ENCODE peak calls at places on chromosomes 11 and 22, in five cellular contexts. One of them, this sample, is unnamed.
A peak's percentile ranks its signal among the peaks of the same experiment; 100 is the strongest.

GRCh38 chr11:97325693-97326092 is 935.9 kb downstream of the JRKL start:
- DNase-seq in HFFc6: no peak
- DNase-seq in naive thymus-derived CD4-positive, alpha-beta T cell: no peak
- DNase-seq in activated CD4-positive, alpha-beta T cell treated with anti-CD3 and anti-CD28 coated beads, Interleukin-2, amount 50 U/mL, for 24 hours: no peak
- DNase-seq in amygdala: no peak
- DNase-seq in this sample: no peak

GRCh38 chr22:37037669-37038068 is 13.9 kb upstream of the KCTD17 start:
- DNase-seq in HFFc6: no peak
- DNase-seq in amygdala: no peak
- DNase-seq in activated CD4-positive, alpha-beta T cell treated with anti-CD3 and anti-CD28 coated beads, Interleukin-2, amount 50 U/mL, for 24 hours: no peak
- DNase-seq in naive thymus-derived CD4-positive, alpha-beta T cell: no peak
- DNase-seq in this sample: no peak

GRCh38 chr11:7143908-7144307 is 55.1 kb downstream of the RBMXL2 start:
- DNase-seq in amygdala: no peak
- DNase-seq in HFFc6: peak; percentile 1
- DNase-seq in naive thymus-derived CD4-positive, alpha-beta T cell: no peak
- DNase-seq in activated CD4-positive, alpha-beta T cell treated with anti-CD3 and anti-CD28 coated beads, Interleukin-2, amount 50 U/mL, for 24 hours: no peak
- DNase-seq in this sample: no peak

GRCh38 chr11:77147668-77148321 is 19.7 kb downstream of the MYO7A start:
- DNase-seq in HFFc6: no peak
- DNase-seq in amygdala: no peak
- DNase-seq in naive thymus-derived CD4-positive, alpha-beta T cell: no peak
- DNase-seq in activated CD4-positive, alpha-beta T cell treated with anti-CD3 and anti-CD28 coated beads, Interleukin-2, amount 50 U/mL, for 24 hours: no peak
- DNase-seq in this sample: no peak

GRCh38 chr11:65468874-65469333 is 29.9 kb upstream of the MALAT1 start:
- DNase-seq in naive thymus-derived CD4-positive, alpha-beta T cell: peak; percentile 57
- DNase-seq in amygdala: no peak
- DNase-seq in activated CD4-positive, alpha-beta T cell treated with anti-CD3 and anti-CD28 coated beads, Interleukin-2, amount 50 U/mL, for 24 hours: no peak
- DNase-seq in HFFc6: no peak
- DNase-seq in this sample: no peak

GRCh38 chr11:92511522-92512203 is 287.0 kb downstream of the FAT3 start:
- DNase-seq in amygdala: no peak
- DNase-seq in naive thymus-derived CD4-positive, alpha-beta T cell: no peak
- DNase-seq in activated CD4-positive, alpha-beta T cell treated with anti-CD3 and anti-CD28 coated beads, Interleukin-2, amount 50 U/mL, for 24 hours: no peak
- DNase-seq in HFFc6: no peak
- DNase-seq in this sample: no peak

GRCh38 chr22:48888466-48889208 is 939.0 kb downstream of the BRD1 start:
- DNase-seq in activated CD4-positive, alpha-beta T cell treated with anti-CD3 and anti-CD28 coated beads, Interleukin-2, amount 50 U/mL, for 24 hours: no peak
- DNase-seq in HFFc6: no peak
- DNase-seq in amygdala: no peak
- DNase-seq in naive thymus-derived CD4-positive, alpha-beta T cell: no peak
- DNase-seq in this sample: no peak

GRCh38 chr11:8363924-8364323 is 100.2 kb upstream of the LMO1 start:
- DNase-seq in amygdala: no peak
- DNase-seq in activated CD4-positive, alpha-beta T cell treated with anti-CD3 and anti-CD28 coated beads, Interleukin-2, amount 50 U/mL, for 24 hours: no peak
- DNase-seq in HFFc6: no peak
- DNase-seq in naive thymus-derived CD4-positive, alpha-beta T cell: no peak
- DNase-seq in this sample: no peak

GRCh38 chr22:32854351-32854804 is 52.9 kb downstream of the TIMP3 start:
- DNase-seq in amygdala: peak; percentile 55
- DNase-seq in activated CD4-positive, alpha-beta T cell treated with anti-CD3 and anti-CD28 coated beads, Interleukin-2, amount 50 U/mL, for 24 hours: no peak
- DNase-seq in HFFc6: no peak
- DNase-seq in naive thymus-derived CD4-positive, alpha-beta T cell: no peak
- DNase-seq in this sample: no peak

GRCh38 chr11:68340003-68340767 is 27.8 kb downstream of the LRP5 start:
- DNase-seq in activated CD4-positive, alpha-beta T cell treated with anti-CD3 and anti-CD28 coated beads, Interleukin-2, amount 50 U/mL, for 24 hours: no peak
- DNase-seq in amygdala: no peak
- DNase-seq in naive thymus-derived CD4-positive, alpha-beta T cell: no peak
- DNase-seq in HFFc6: no peak
- DNase-seq in this sample: no peak

GRCh38 chr11:122159173-122159701 is 43.2 kb upstream of the BLID start:
- DNase-seq in HFFc6: peak; percentile 40
- DNase-seq in naive thymus-derived CD4-positive, alpha-beta T cell: no peak
- DNase-seq in amygdala: peak; percentile 48
- DNase-seq in activated CD4-positive, alpha-beta T cell treated with anti-CD3 and anti-CD28 coated beads, Interleukin-2, amount 50 U/mL, for 24 hours: no peak
- DNase-seq in this sample: no peak

GRCh38 chr22:17077255-17077654 is 7.5 kb upstream of the IL17RA start:
- DNase-seq in HFFc6: peak; percentile 80
- DNase-seq in activated CD4-positive, alpha-beta T cell treated with anti-CD3 and anti-CD28 coated beads, Interleukin-2, amount 50 U/mL, for 24 hours: no peak
- DNase-seq in amygdala: no peak
- DNase-seq in naive thymus-derived CD4-positive, alpha-beta T cell: no peak
- DNase-seq in this sample: no peak

GRCh38 chr11:35061516-35062440 is 77.2 kb upstream of the CD44 start:
- DNase-seq in amygdala: no peak
- DNase-seq in HFFc6: no peak
- DNase-seq in naive thymus-derived CD4-positive, alpha-beta T cell: no peak
- DNase-seq in activated CD4-positive, alpha-beta T cell treated with anti-CD3 and anti-CD28 coated beads, Interleukin-2, amount 50 U/mL, for 24 hours: no peak
- DNase-seq in this sample: no peak

GRCh38 chr11:64936539-64936938 is 846 bp upstream of the GPHA2 start:
- DNase-seq in activated CD4-positive, alpha-beta T cell treated with anti-CD3 and anti-CD28 coated beads, Interleukin-2, amount 50 U/mL, for 24 hours: no peak
- DNase-seq in HFFc6: no peak
- DNase-seq in naive thymus-derived CD4-positive, alpha-beta T cell: no peak
- DNase-seq in amygdala: no peak
- DNase-seq in this sample: no peak

GRCh38 chr11:8719260-8720190 is 36.9 kb downstream of the RPL27A start:
- DNase-seq in HFFc6: peak; percentile 96
- DNase-seq in amygdala: no peak
- DNase-seq in activated CD4-positive, alpha-beta T cell treated with anti-CD3 and anti-CD28 coated beads, Interleukin-2, amount 50 U/mL, for 24 hours: no peak
- DNase-seq in naive thymus-derived CD4-positive, alpha-beta T cell: no peak
- DNase-seq in this sample: no peak

GRCh38 chr22:36055376-36056310 is 27.0 kb upstream of the RBFOX2 start:
- DNase-seq in activated CD4-positive, alpha-beta T cell treated with anti-CD3 and anti-CD28 coated beads, Interleukin-2, amount 50 U/mL, for 24 hours: no peak
- DNase-seq in amygdala: no peak
- DNase-seq in naive thymus-derived CD4-positive, alpha-beta T cell: no peak
- DNase-seq in HFFc6: no peak
- DNase-seq in this sample: no peak

GRCh38 chr11:96167787-96168186 is 175.2 kb downstream of the MAML2 start:
- DNase-seq in HFFc6: no peak
- DNase-seq in amygdala: no peak
- DNase-seq in activated CD4-positive, alpha-beta T cell treated with anti-CD3 and anti-CD28 coated beads, Interleukin-2, amount 50 U/mL, for 24 hours: no peak
- DNase-seq in naive thymus-derived CD4-positive, alpha-beta T cell: no peak
- DNase-seq in this sample: no peak

GRCh38 chr22:24201681-24202590 is 20.6 kb downstream of the SUSD2 start:
- DNase-seq in activated CD4-positive, alpha-beta T cell treated with anti-CD3 and anti-CD28 coated beads, Interleukin-2, amount 50 U/mL, for 24 hours: no peak
- DNase-seq in HFFc6: no peak
- DNase-seq in amygdala: no peak
- DNase-seq in naive thymus-derived CD4-positive, alpha-beta T cell: no peak
- DNase-seq in this sample: no peak